ENCODE peak calls at places on chromosomes 13 and 19, in four cellular contexts. B is cardiac muscle cell; W is stimulated activated CD4-positive, alpha-beta T cell treated with anti-CD3 and anti-CD28 coated beads, Interleukin-1b, Interleukin-23, amount 100 ng/mL, for 1 hour; Q is type B pancreatic cell. N is an unnamed sample.

GRCh38 chr13:24068472-24068871 is 92.0 kb upstream of the SPATA13 start:
- DNase-seq in B (no peak), W (no peak), Q (no peak), N (no peak)

GRCh38 chr13:24605923-24606372 is 74.3 kb upstream of the ATP12A start:
- DNase-seq in B (peak; percentile 74), W (no peak), Q (no peak), N (no peak)

GRCh38 chr13:43596924-43597598 is 189.7 kb downstream of the ENOX1 start:
- DNase-seq in B (no peak), W (no peak), Q (no peak), N (no peak)

GRCh38 chr19:29610574-29611271 is 4.6 kb downstream of the POP4 start:
- DNase-seq in B (peak; percentile 90), W (peak; percentile 67), Q (peak; percentile 85), N (peak; percentile 59)

GRCh38 chr19:3458229-3458555 is 22.1 kb downstream of the SMIM24 start:
- DNase-seq in B (no peak), W (no peak), Q (no peak), N (no peak)

GRCh38 chr19:48499352-48500090 is 12.1 kb downstream of the LMTK3 start:
- DNase-seq in B (no peak), W (no peak), Q (no peak), N (no peak)

GRCh38 chr19:42111811-42112210 is 20.4 kb downstream of the POU2F2 start:
- DNase-seq in B (no peak), W (no peak), Q (no peak), N (no peak)

GRCh38 chr19:11552666-11553372 is 6.2 kb downstream of the ELOF1 start:
- DNase-seq in B (no peak), W (no peak), Q (no peak), N (no peak)

GRCh38 chr19:51948979-51949378 is 21.7 kb downstream of the ZNF613 start:
- DNase-seq in B (peak; percentile 55), W (no peak), Q (no peak), N (no peak)

GRCh38 chr19:19110410-19111137 is 27.7 kb downstream of the TMEM161A start:
- DNase-seq in B (peak; percentile 30), W (no peak), Q (no peak), N (no peak)

GRCh38 chr19:532578-533484 is 1.3 kb downstream of the CDC34 start:
- DNase-seq in B (peak; percentile 68), W (no peak), Q (no peak), N (no peak)

GRCh38 chr19:40603071-40603718 is 2.0 kb downstream of the LTBP4 start:
- DNase-seq in B (peak; percentile 73), W (no peak), Q (no peak), N (no peak)

GRCh38 chr19:38033658-38034150 is 126.7 kb downstream of the SIPA1L3 start:
- DNase-seq in B (no peak), W (no peak), Q (no peak), N (no peak)

GRCh38 chr19:49453757-49454248 is 778 bp downstream of the ALDH16A1 start:
- DNase-seq in B (peak; percentile 8), W (no peak), Q (no peak), N (no peak)

GRCh38 chr13:100035936-100036335 is 53.0 kb upstream of the PCCA start:
- DNase-seq in B (no peak), W (no peak), Q (no peak), N (no peak)

GRCh38 chr19:14370169-14370998 is 10.9 kb upstream of the ADGRE5 start:
- DNase-seq in B (no peak), W (no peak), Q (no peak), N (no peak)

GRCh38 chr19:8611391-8611883 is 922 bp upstream of the ADAMTS10 start:
- DNase-seq in B (peak; percentile 32), W (no peak), Q (no peak), N (no peak)

N was measured in Panc1.